ENCODE peak calls at places on chromosomes 12 and 14, in ten cellular contexts. One of them, this sample, is unnamed.

GRCh38 chr14:20611277-20611676 is 20.1 kb upstream of the RNASE12 start:
- DNase-seq in right lobe of liver: no peak
- DNase-seq in IMR-90: no peak
- DNase-seq in sigmoid colon: no peak
- DNase-seq in transverse colon: no peak
- DNase-seq in colonic mucosa: no peak
- DNase-seq in cardiac muscle cell: no peak
- DNase-seq in pancreas: no peak
- DNase-seq in Panc1: no peak
- DNase-seq in dorsolateral prefrontal cortex: no peak
- DNase-seq in this sample: no peak

GRCh38 chr14:74508844-74509428 is 15.4 kb downstream of the ISCA2 start:
- DNase-seq in right lobe of liver: peak; percentile 51
- DNase-seq in IMR-90: no peak
- DNase-seq in sigmoid colon: peak; percentile 63
- DNase-seq in transverse colon: no peak
- DNase-seq in colonic mucosa: no peak
- DNase-seq in cardiac muscle cell: no peak
- DNase-seq in pancreas: no peak
- DNase-seq in Panc1: no peak
- DNase-seq in dorsolateral prefrontal cortex: no peak
- DNase-seq in this sample: no peak

GRCh38 chr12:54214553-54215374 is 26.0 kb upstream of the SMUG1 start:
- DNase-seq in right lobe of liver: peak; percentile 86
- DNase-seq in IMR-90: peak; percentile 85
- DNase-seq in sigmoid colon: peak; percentile 88
- DNase-seq in transverse colon: peak; percentile 90
- DNase-seq in colonic mucosa: peak; percentile 89
- DNase-seq in cardiac muscle cell: peak; percentile 94
- DNase-seq in pancreas: peak; percentile 90
- DNase-seq in Panc1: peak; percentile 64
- DNase-seq in dorsolateral prefrontal cortex: peak; percentile 81
- DNase-seq in this sample: peak; percentile 60

GRCh38 chr12:57864811-57865751 is 18.6 kb upstream of the CTDSP2 start:
- DNase-seq in right lobe of liver: peak; percentile 69
- DNase-seq in IMR-90: peak; percentile 77
- DNase-seq in sigmoid colon: peak; percentile 91
- DNase-seq in transverse colon: peak; percentile 82
- DNase-seq in colonic mucosa: peak; percentile 78
- DNase-seq in cardiac muscle cell: peak; percentile 65
- DNase-seq in pancreas: peak; percentile 82
- DNase-seq in Panc1: no peak
- DNase-seq in dorsolateral prefrontal cortex: peak; percentile 51
- DNase-seq in this sample: no peak

GRCh38 chr12:13208533-13209278 is 12.2 kb downstream of the EMP1 start:
- DNase-seq in right lobe of liver: no peak
- DNase-seq in IMR-90: peak; percentile 53
- DNase-seq in sigmoid colon: no peak
- DNase-seq in transverse colon: no peak
- DNase-seq in colonic mucosa: no peak
- DNase-seq in cardiac muscle cell: peak; percentile 29
- DNase-seq in pancreas: no peak
- DNase-seq in Panc1: no peak
- DNase-seq in dorsolateral prefrontal cortex: no peak
- DNase-seq in this sample: no peak

GRCh38 chr12:47775100-47775911 is 2.3 kb downstream of the SLC48A1 start:
- DNase-seq in right lobe of liver: no peak
- DNase-seq in IMR-90: no peak
- DNase-seq in sigmoid colon: peak; percentile 69
- DNase-seq in transverse colon: no peak
- DNase-seq in colonic mucosa: no peak
- DNase-seq in cardiac muscle cell: no peak
- DNase-seq in pancreas: no peak
- DNase-seq in Panc1: no peak
- DNase-seq in dorsolateral prefrontal cortex: no peak
- DNase-seq in this sample: no peak

GRCh38 chr12:49784756-49785409 is 43.3 kb downstream of the NCKAP5L start:
- DNase-seq in right lobe of liver: no peak
- DNase-seq in IMR-90: peak; percentile 67
- DNase-seq in sigmoid colon: no peak
- DNase-seq in transverse colon: no peak
- DNase-seq in colonic mucosa: no peak
- DNase-seq in cardiac muscle cell: no peak
- DNase-seq in pancreas: no peak
- DNase-seq in Panc1: no peak
- DNase-seq in dorsolateral prefrontal cortex: no peak
- DNase-seq in this sample: no peak

GRCh38 chr12:40137252-40137651 is 31.4 kb upstream of the SLC2A13 start:
- DNase-seq in right lobe of liver: no peak
- DNase-seq in IMR-90: peak; percentile 6
- DNase-seq in sigmoid colon: no peak
- DNase-seq in transverse colon: no peak
- DNase-seq in colonic mucosa: no peak
- DNase-seq in cardiac muscle cell: no peak
- DNase-seq in pancreas: no peak
- DNase-seq in Panc1: no peak
- DNase-seq in dorsolateral prefrontal cortex: no peak
- DNase-seq in this sample: no peak

GRCh38 chr12:122980192-122981035 is at the start of gene ARL6IP4:
- DNase-seq in right lobe of liver: peak; percentile 77
- DNase-seq in IMR-90: peak; percentile 54
- DNase-seq in sigmoid colon: no peak
- DNase-seq in transverse colon: peak; percentile 70
- DNase-seq in colonic mucosa: peak; percentile 57
- DNase-seq in cardiac muscle cell: peak; percentile 82
- DNase-seq in pancreas: peak; percentile 90
- DNase-seq in Panc1: no peak
- DNase-seq in dorsolateral prefrontal cortex: peak; percentile 71
- DNase-seq in this sample: no peak

GRCh38 chr12:571795-572531 is 91.3 kb downstream of the NINJ2 start:
- DNase-seq in right lobe of liver: peak; percentile 50
- DNase-seq in IMR-90: no peak
- DNase-seq in sigmoid colon: peak; percentile 65
- DNase-seq in transverse colon: no peak
- DNase-seq in colonic mucosa: no peak
- DNase-seq in cardiac muscle cell: no peak
- DNase-seq in pancreas: no peak
- DNase-seq in Panc1: peak; percentile 17
- DNase-seq in dorsolateral prefrontal cortex: no peak
- DNase-seq in this sample: no peak

DNA sequence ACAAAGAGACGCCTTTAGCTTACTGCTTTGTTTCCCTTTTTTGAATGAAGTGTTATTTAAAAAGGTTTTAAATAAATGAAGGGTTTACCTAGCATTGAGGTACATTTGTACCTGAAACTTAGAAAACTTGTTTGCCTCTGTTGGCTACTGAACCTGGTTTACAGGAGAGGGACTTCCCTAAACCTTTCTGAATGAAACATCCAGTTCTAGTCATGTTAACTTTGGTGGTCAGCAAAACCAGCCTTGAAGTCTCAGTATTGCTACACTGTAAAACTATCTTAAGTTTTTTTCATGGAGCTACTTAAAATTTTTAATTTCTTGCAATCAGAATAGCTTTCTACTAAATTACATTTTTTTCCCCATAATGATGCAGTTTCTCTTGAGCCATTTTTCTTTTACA is 38.2 kb downstream of the RASSF8 start:
- DNase-seq in right lobe of liver: no peak
- DNase-seq in IMR-90: no peak
- DNase-seq in sigmoid colon: no peak
- DNase-seq in transverse colon: no peak
- DNase-seq in colonic mucosa: no peak
- DNase-seq in cardiac muscle cell: no peak
- DNase-seq in pancreas: no peak
- DNase-seq in Panc1: no peak
- DNase-seq in dorsolateral prefrontal cortex: no peak
- DNase-seq in this sample: no peak
- H3K27ac ChIP-seq in right lobe of liver: no peak overlapping the region
- H3K27ac ChIP-seq in IMR-90: no peak overlapping the region
- H3K27ac ChIP-seq in sigmoid colon: peak overlapping the region; percentile 69
- H3K27ac ChIP-seq in transverse colon: peak overlapping the region; percentile 67
- H3K27ac ChIP-seq in colonic mucosa: no peak overlapping the region
- H3K27ac ChIP-seq in cardiac muscle cell: no peak overlapping the region
- H3K27ac ChIP-seq in pancreas: peak overlapping the region; percentile 7
- H3K27ac ChIP-seq in Panc1: peak overlapping the region; percentile 67
- H3K27ac ChIP-seq in dorsolateral prefrontal cortex: no peak overlapping the region
- H3K27ac ChIP-seq in this sample: no peak overlapping the region

DNA sequence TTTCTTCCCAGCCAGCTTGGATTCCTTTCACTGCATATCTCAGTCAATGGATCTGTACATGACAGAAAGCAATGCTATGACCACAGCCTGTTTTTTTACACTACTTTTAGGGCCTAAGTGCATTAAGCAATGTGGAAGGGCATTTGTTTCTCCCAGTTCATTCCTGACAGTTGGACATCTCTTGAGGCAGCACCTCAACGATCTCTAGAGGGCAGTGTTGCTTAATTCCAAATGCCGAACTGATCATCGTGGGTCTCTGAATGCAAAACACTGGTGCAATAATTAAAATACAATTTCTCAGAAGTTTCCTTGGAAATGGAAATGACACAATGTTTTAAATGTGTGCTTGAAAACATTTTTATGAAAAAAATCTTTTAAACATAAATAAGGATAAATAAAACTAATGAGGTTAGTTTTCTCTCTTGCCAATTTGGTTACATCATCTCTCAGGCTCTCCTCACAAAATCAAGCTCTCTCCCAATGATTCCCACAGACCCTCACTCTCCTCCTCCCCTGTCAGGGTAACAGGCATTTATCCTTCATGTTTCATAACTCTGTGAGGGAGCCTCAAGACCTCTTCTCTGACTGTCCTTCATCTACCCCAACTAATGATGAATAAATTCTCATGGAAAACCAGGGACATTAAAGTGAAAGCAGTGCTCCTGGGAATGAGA is 192.4 kb upstream of the SLC16A7 start:
- DNase-seq in right lobe of liver: no peak
- DNase-seq in IMR-90: peak; percentile 75
- DNase-seq in sigmoid colon: no peak
- DNase-seq in transverse colon: peak; percentile 21
- DNase-seq in colonic mucosa: peak; percentile 46
- DNase-seq in cardiac muscle cell: peak; percentile 80
- DNase-seq in pancreas: no peak
- DNase-seq in Panc1: peak; percentile 52
- DNase-seq in dorsolateral prefrontal cortex: peak; percentile 21
- DNase-seq in this sample: peak; percentile 52
- H3K4me3 ChIP-seq in right lobe of liver: no peak overlapping the region
- H3K4me3 ChIP-seq in IMR-90: peak overlapping the region; percentile 19
- H3K4me3 ChIP-seq in sigmoid colon: no peak overlapping the region
- H3K4me3 ChIP-seq in transverse colon: no peak overlapping the region
- H3K4me3 ChIP-seq in colonic mucosa: no peak overlapping the region
- H3K4me3 ChIP-seq in cardiac muscle cell: no peak overlapping the region
- H3K4me3 ChIP-seq in pancreas: no peak overlapping the region
- H3K4me3 ChIP-seq in Panc1: no peak overlapping the region
- H3K4me3 ChIP-seq in dorsolateral prefrontal cortex: peak overlapping the region; percentile 3
- H3K4me3 ChIP-seq in this sample: peak overlapping the region; percentile 40

DNA sequence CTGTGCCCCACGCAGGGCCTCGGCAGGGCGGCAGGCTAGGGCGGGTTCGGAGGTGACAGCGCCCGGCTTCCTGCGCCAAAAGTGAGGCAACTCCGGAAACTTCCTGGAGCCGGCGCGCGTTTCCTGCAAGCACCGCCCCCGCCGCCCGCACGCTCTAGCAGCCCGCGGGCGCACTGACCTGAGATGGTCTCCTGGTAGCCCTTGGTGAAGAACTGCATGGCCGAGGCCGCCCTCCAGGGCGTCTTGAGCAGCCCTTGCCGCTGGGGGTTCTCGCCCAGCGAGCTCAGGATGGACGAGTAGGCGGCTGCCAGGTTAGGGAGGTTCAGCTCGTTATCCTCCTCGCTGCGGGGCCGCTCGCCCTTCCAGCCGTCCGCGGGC is 494 bp downstream of the GCH1 start:
- DNase-seq in right lobe of liver: peak; percentile 89
- DNase-seq in IMR-90: peak; percentile 31
- DNase-seq in sigmoid colon: peak; percentile 87
- DNase-seq in transverse colon: peak; percentile 85
- DNase-seq in colonic mucosa: peak; percentile 79
- DNase-seq in cardiac muscle cell: peak; percentile 68
- DNase-seq in pancreas: peak; percentile 90
- DNase-seq in Panc1: no peak
- DNase-seq in dorsolateral prefrontal cortex: peak; percentile 20
- DNase-seq in this sample: no peak
- TF ChIP-seq CTCF in right lobe of liver: peak; percentile 14
- TF ChIP-seq CTCF in IMR-90: no peak
- TF ChIP-seq CTCF in sigmoid colon: no peak
- TF ChIP-seq CTCF in transverse colon: no peak
- TF ChIP-seq CTCF in colonic mucosa: no peak
- TF ChIP-seq CTCF in cardiac muscle cell: no peak
- TF ChIP-seq CTCF in pancreas: no peak
- TF ChIP-seq CTCF in Panc1: no peak
- TF ChIP-seq CTCF in dorsolateral prefrontal cortex: no peak
- TF ChIP-seq CTCF in this sample: peak; percentile 16

DNA sequence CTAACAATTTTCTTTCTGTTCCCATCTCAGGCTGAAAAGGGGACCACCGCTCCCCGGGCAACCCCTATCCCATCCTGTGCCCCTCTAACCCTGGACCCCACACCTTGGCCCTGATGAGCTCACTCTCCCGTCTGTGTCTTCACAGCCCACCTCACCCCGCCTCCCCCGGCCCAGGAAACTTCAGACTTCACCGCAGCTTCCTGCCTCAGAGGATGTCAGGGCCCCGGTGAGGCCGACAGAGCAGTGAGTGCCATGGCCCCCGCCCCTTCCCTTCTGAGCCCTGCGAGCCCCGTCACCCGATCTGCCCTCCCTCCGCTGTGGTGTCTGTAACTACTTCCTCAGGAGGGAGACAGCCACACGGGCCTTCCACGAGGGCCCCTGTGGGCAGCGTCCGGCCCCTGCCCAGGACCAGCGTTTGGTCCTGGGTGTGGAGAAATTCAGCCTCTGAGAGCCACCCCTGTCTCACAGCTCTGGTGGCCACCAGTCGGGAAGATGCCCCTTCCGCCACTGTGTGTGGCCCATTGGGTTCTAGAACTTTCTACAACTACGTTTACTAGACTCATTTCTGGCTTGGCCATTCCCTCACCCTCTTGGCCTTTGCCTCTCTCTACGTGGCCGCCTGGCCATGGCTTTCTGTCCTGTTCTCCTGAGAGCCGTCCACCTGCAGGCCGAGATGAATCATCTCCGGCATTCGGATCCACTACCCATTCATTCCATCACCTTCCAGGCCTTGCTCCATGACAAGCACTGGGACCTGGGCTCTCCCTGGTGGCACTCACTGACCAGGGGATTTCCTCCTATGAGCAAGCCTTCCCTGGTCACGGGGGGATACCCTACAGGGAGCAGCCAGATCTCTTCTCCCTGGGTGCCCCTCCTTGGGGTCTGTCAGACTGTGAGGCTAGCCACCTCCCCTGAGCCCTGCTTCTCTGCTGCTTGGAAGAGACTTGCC is 3.4 kb downstream of the RHOF start:
- DNase-seq in right lobe of liver: peak; percentile 83
- DNase-seq in IMR-90: peak; percentile 34
- DNase-seq in sigmoid colon: peak; percentile 77
- DNase-seq in transverse colon: peak; percentile 87
- DNase-seq in colonic mucosa: peak; percentile 61
- DNase-seq in cardiac muscle cell: no peak
- DNase-seq in pancreas: peak; percentile 74
- DNase-seq in Panc1: no peak
- DNase-seq in dorsolateral prefrontal cortex: no peak
- DNase-seq in this sample: no peak
- H3K27ac ChIP-seq in right lobe of liver: peak overlapping the region; percentile 51
- H3K27ac ChIP-seq in IMR-90: no peak overlapping the region
- H3K27ac ChIP-seq in sigmoid colon: peak overlapping the region; percentile 3
- H3K27ac ChIP-seq in transverse colon: peak overlapping the region; percentile 77
- H3K27ac ChIP-seq in colonic mucosa: peak overlapping the region; percentile 73
- H3K27ac ChIP-seq in cardiac muscle cell: no peak overlapping the region
- H3K27ac ChIP-seq in pancreas: peak overlapping the region; percentile 44
- H3K27ac ChIP-seq in Panc1: peak overlapping the region; percentile 72
- H3K27ac ChIP-seq in dorsolateral prefrontal cortex: peak overlapping the region; percentile 68
- H3K27ac ChIP-seq in this sample: no peak overlapping the region